ENCODE peak calls at places on chromosomes 2 and 18, in eight cellular contexts. B is A549; J is CD8-positive, alpha-beta T cell; L is heart left ventricle; G is tibial artery; C is HFF-Myc; Z is sigmoid colon; R is fibroblast of pulmonary artery. K is an unnamed sample.

GRCh38 chr2:182077451-182078142 is 91.9 kb downstream of the PPP1R1C start:
- DNase-seq in B (peak), J (no peak), L (no peak), G (no peak), C (peak), Z (no peak), R (peak), K (peak)

GRCh38 chr2:136048886-136049832 is 63.7 kb upstream of the DARS1 start:
- DNase-seq in B (no peak), J (no peak), L (no peak), G (no peak), C (no peak), Z (no peak), R (no peak), K (no peak)

GRCh38 chr2:20135631-20136050 is 84.2 kb upstream of the LAPTM4A start:
- DNase-seq in B (peak), J (no peak), L (peak), G (peak), C (no peak), Z (peak), R (peak), K (peak)

GRCh38 chr2:43890855-43891254 is 52.1 kb downstream of the ABCG8 start:
- DNase-seq in B (no peak), J (no peak), L (no peak), G (no peak), C (no peak), Z (no peak), R (peak), K (no peak)

GRCh38 chr2:196927318-196928225 is 1.1 kb upstream of the PGAP1 start:
- DNase-seq in B (no peak), J (peak), L (no peak), G (no peak), C (no peak), Z (no peak), R (peak), K (peak)

GRCh38 chr2:74915743-74916142 is 42.7 kb upstream of the POLE4 start:
- DNase-seq in B (no peak), J (no peak), L (no peak), G (no peak), C (no peak), Z (no peak), R (peak), K (peak)

GRCh38 chr2:152820048-152820447 is 101.6 kb downstream of the ARL6IP6 start:
- DNase-seq in B (no peak), J (no peak), L (no peak), G (no peak), C (no peak), Z (no peak), R (no peak), K (no peak)

GRCh38 chr2:109210431-109211200 is 81.6 kb downstream of the SH3RF3 start:
- DNase-seq in B (no peak), J (no peak), L (no peak), G (no peak), C (no peak), Z (peak), R (peak), K (no peak)

GRCh38 chr2:168181825-168182224 is 65.6 kb downstream of the STK39 start:
- DNase-seq in B (no peak), J (no peak), L (no peak), G (no peak), C (no peak), Z (no peak), R (no peak), K (no peak)

GRCh38 chr2:213199871-213200270 is 48.5 kb upstream of the IKZF2 start:
- DNase-seq in B (no peak), J (no peak), L (no peak), G (no peak), C (no peak), Z (no peak), R (peak), K (no peak)

GRCh38 chr2:42568431-42569115 is at the start of gene MTA3:
- DNase-seq in B (peak), J (peak), L (peak), G (peak), C (no peak), Z (peak), R (peak), K (peak)

GRCh38 chr2:28398101-28398834 is 5.6 kb downstream of the FOSL2 start:
- DNase-seq in B (no peak), J (no peak), L (peak), G (no peak), C (no peak), Z (peak), R (peak), K (no peak)

GRCh38 chr2:172046080-172046678 is 39.1 kb upstream of the DLX1 start:
- DNase-seq in B (no peak), J (no peak), L (no peak), G (no peak), C (no peak), Z (no peak), R (no peak), K (no peak)

DNA sequence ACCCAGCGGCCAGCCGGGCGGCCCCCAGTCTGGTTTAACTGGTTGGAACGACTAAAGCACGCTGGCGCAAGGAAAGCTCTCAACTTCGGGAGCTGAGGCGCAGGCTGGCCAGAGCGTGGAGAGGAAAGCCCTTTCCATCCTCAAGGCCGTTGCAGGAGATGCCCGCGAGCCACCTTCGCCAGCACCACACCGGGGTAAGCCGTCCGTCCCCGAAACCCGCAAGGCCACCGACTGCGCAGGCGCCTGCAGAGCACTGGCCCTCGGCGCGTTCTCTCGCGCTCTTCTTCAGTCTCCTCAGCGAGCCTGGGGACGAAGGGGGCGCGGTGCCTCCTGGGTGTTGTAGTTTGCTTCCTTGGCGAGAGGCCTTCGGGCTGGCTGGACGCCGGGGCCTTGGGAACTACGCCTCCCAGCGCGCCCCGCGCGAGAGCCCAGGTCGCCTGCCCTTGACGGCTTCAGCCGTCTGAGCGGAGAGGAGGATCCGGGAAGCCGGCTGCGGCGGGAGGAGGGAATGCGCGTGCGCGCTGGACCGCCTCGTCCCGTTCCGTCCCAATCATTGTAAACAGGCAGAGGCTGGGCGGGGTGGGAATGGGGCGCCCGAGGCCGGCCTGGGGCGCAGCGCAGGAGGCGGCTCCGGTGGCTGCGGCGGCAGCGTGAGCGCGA is at the start of gene RALBP1:
- DNase-seq in B (peak), J (peak), L (peak), G (peak), C (peak), Z (peak), R (peak), K (peak)
- TF ChIP-seq CTCF in B (peak), J (no peak), L (no peak), G (no peak), C (no peak), Z (no peak), R (no peak), K (no peak)

GRCh38 chr2:66443977-66444855 is 9.3 kb downstream of the MEIS1 start:
- DNase-seq in B (no peak), J (no peak), L (no peak), G (no peak), C (no peak), Z (peak), R (peak), K (no peak)
- H3K4me3 ChIP-seq in B (no peak), J (no peak), L (no peak), G (peak), C (peak), Z (peak), R (peak), K (no peak)

GRCh38 chr18:49046125-49046524 is 95.4 kb upstream of the SMAD7 start:
- DNase-seq in B (no peak), J (no peak), L (no peak), G (no peak), C (no peak), Z (no peak), R (no peak), K (no peak)

GRCh38 chr18:49045585-49045984 is 94.8 kb upstream of the SMAD7 start:
- DNase-seq in B (no peak), J (no peak), L (no peak), G (no peak), C (no peak), Z (no peak), R (no peak), K (no peak)

GRCh38 chr18:49038423-49038822 is 87.7 kb upstream of the SMAD7 start:
- DNase-seq in B (no peak), J (no peak), L (no peak), G (no peak), C (no peak), Z (no peak), R (no peak), K (no peak)

GRCh38 chr18:49044898-49045297 is 94.1 kb upstream of the SMAD7 start:
- DNase-seq in B (no peak), J (no peak), L (no peak), G (no peak), C (no peak), Z (no peak), R (no peak), K (no peak)

DNA sequence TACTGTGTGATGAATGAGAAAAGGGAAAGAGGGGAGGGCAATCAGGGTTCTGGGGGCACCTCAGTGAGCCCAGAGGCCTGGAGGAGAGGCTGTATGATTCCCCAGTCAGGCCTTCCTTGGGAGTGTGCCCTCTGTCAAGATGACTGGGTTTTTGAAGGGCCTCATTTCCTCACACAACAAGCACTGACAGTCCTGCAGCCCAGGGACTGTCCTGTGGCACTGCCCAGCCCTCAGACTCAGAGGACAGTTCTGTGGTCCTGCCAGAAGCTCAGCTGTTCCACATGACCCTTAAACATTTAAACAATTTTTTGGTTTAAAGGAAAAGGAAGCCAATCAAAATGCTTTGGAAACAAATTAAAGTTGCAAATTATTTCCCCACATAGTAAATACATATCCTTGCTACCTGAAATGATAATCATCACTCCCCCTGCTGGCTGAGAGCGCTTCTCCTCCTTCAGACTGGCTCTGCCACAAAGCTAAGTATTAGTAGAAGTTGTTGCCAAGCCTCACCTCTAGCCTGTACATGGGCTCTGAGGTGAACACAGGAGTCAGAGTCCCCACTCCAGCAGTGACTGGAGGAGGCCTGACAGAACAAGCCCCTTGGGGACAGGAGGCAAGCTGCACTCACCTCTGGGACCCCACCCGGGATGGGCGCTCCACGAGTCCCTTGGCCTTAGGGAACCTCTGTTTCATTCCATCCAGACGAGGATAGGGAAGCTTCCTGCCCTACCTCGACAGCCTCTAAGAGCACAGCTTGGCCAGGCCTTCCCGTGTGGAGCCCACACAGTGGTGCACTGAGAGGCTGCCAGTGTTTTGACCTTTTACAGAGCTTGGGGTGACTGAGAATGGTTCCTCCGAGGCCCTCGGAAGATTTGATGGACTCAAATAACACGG is 91.2 kb upstream of the SMAD7 start:
- DNase-seq in B (no peak), J (peak), L (peak), G (peak), C (no peak), Z (peak), R (peak), K (peak)
- TF ChIP-seq CTCF in B (peak), J (peak), L (peak), G (peak), C (peak), Z (peak), R (peak), K (peak)

GRCh38 chr18:58776084-58776483 is 88.6 kb upstream of the ZNF532 start:
- DNase-seq in B (no peak), J (no peak), L (no peak), G (no peak), C (no peak), Z (no peak), R (peak), K (no peak)
- H3K4me3 ChIP-seq in B (no peak), J (no peak), L (no peak), G (no peak), C (no peak), Z (no peak), R (no peak), K (no peak)

GRCh38 chr2:38444247-38444646 is 67.2 kb upstream of the ATL2 start:
- DNase-seq in B (no peak), J (no peak), L (no peak), G (no peak), C (no peak), Z (no peak), R (no peak), K (no peak)

GRCh38 chr2:38448692-38449405 is 71.8 kb upstream of the ATL2 start:
- DNase-seq in B (no peak), J (no peak), L (no peak), G (no peak), C (no peak), Z (no peak), R (no peak), K (no peak)

GRCh38 chr2:38443021-38443541 is 66.0 kb upstream of the ATL2 start:
- DNase-seq in B (no peak), J (no peak), L (no peak), G (no peak), C (no peak), Z (peak), R (peak), K (no peak)

GRCh38 chr2:38446972-38447561 is 70.0 kb upstream of the ATL2 start:
- DNase-seq in B (no peak), J (no peak), L (no peak), G (no peak), C (no peak), Z (no peak), R (no peak), K (no peak)

GRCh38 chr2:38446418-38446817 is 69.3 kb upstream of the ATL2 start:
- DNase-seq in B (no peak), J (no peak), L (no peak), G (no peak), C (no peak), Z (no peak), R (peak), K (no peak)
- TF ChIP-seq CTCF in B (peak), J (no peak), L (no peak), G (peak), C (no peak), Z (no peak), R (peak), K (no peak)

DNA sequence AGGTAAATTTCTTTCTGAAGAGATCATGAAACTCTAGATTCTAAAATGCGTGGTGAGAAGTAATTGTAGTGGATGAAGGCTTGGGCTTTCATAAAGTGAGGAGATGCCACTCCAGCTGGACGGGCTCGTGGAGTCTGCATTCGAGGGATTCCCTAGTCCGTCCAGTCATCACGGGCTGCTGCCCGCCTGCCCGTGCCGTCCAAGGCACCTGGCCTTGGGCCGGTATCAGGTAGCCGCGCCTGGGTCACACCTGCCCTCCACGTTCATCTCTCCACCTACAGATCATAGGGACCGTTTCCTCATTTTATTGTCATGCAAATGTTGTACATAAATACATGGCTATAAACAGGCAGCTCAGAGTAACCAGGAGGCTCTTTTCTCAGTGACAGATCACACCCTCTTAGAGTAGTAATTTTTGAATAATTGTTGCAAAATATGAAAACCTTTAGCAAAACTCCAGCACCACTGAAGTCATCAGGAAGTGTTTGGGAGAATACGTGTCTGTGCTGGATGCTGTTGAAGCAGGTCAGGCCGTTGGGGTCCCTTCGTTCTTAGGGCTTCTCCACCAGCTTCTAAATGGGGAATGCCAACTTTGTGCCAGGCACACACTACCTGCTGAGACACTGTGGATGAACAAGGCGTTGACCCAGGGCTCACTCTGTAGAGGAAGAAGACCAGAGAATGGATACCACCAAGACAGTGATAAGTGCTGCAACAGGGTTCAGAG is 112.6 kb downstream of the FAM210A start:
- DNase-seq in B (no peak), J (no peak), L (no peak), G (no peak), C (no peak), Z (peak), R (no peak), K (peak)
- H3K4me3 ChIP-seq in B (no peak), J (no peak), L (no peak), G (no peak), C (no peak), Z (no peak), R (no peak), K (peak)

DNA sequence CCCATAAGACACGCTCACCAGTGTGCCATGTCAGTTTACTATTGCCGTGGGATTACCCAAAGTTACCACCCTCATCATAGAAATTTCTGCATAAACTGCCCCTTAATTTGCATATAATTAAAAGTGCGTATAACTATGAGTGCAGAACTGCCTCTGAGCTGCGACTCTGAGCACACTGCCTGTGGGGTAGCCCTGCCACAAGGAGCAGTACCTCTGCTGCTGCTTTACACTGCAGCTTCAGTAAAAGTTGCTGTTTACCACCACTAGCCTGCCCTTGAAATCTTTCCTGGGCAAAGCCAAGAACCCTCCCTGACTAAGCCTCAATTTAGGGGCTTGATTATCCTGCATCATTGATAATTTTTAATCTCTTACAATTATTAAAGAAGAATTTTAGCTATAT is 213.9 kb upstream of the MAP2 start:
- DNase-seq in B (no peak), J (no peak), L (no peak), G (no peak), C (no peak), Z (no peak), R (no peak), K (no peak)
- TF ChIP-seq CTCF in B (no peak), J (no peak), L (no peak), G (no peak), C (no peak), Z (no peak), R (no peak), K (no peak)

GRCh38 chr2:218001629-218002028 is 1.2 kb downstream of the TNS1 start:
- DNase-seq in B (no peak), J (no peak), L (peak), G (no peak), C (no peak), Z (no peak), R (no peak), K (no peak)
- H3K4me3 ChIP-seq in B (no peak), J (no peak), L (peak), G (peak), C (peak), Z (peak), R (peak), K (no peak)

GRCh38 chr18:46464926-46465655 is 191.9 kb downstream of the LOXHD1 start:
- DNase-seq in B (no peak), J (no peak), L (no peak), G (no peak), C (no peak), Z (no peak), R (no peak), K (no peak)
- TF ChIP-seq CTCF in B (no peak), J (no peak), L (no peak), G (peak), C (peak), Z (no peak), R (peak), K (no peak)

GRCh38 chr18:58928401-58928800 is 63.7 kb downstream of the ZNF532 start:
- DNase-seq in B (no peak), J (no peak), L (no peak), G (no peak), C (no peak), Z (no peak), R (no peak), K (no peak)
- H3K4me3 ChIP-seq in B (no peak), J (no peak), L (no peak), G (peak), C (no peak), Z (no peak), R (no peak), K (no peak)